ENCODE peak calls at places on chromosomes 12 and 14, in four cellular contexts. Q is Panc1, T is AG09309, L is breast epithelium. M is an unnamed sample.

GRCh38 chr12:82645414-82645813 is 41.3 kb upstream of the TMTC2 start:
- DNase-seq in L (no peak), T (no peak), Q (no peak), M (no peak)

GRCh38 chr12:65823481-65824313 is 586 bp upstream of the HMGA2 start:
- DNase-seq in T (no peak), Q (peak), L (no peak), M (no peak)

GRCh38 chr14:76953196-76953945 is 75.1 kb downstream of the IRF2BPL start:
- DNase-seq in L (peak), T (peak), Q (no peak), M (no peak)

GRCh38 chr14:61130512-61131260 is 149.6 kb downstream of the SLC38A6 start:
- DNase-seq in L (peak), T (no peak), Q (no peak), M (no peak)

GRCh38 chr12:4794503-4794902 is 74.3 kb downstream of the GALNT8 start:
- DNase-seq in Q (no peak), T (no peak), L (no peak), M (no peak)

GRCh38 chr14:104355949-104356737 is 217.8 kb downstream of the KIF26A start:
- DNase-seq in L (no peak), T (no peak), Q (no peak), M (no peak)

GRCh38 chr14:99755068-99755405 is 38.2 kb upstream of the EML1 start:
- DNase-seq in L (no peak), Q (no peak), T (no peak), M (no peak)

GRCh38 chr14:24264298-24264697 is 1.3 kb upstream of the TGM1 start:
- DNase-seq in L (no peak), T (no peak), Q (no peak), M (no peak)

GRCh38 chr14:70907996-70908917 is 998 bp downstream of the PCNX1 start:
- DNase-seq in T (no peak), Q (no peak), L (peak), M (no peak)

GRCh38 chr12:57838594-57839302 is 7.8 kb downstream of the CTDSP2 start:
- DNase-seq in L (no peak), T (no peak), Q (no peak), M (no peak)

GRCh38 chr14:102795060-102795925 is 18.0 kb downstream of the TRAF3 start:
- DNase-seq in T (peak), Q (no peak), L (peak), M (no peak)
- TF ChIP-seq CTCF in T (peak), Q (no peak), L (no peak), M (no peak)

GRCh38 chr14:94893411-94894160 is 123.7 kb upstream of the GSC start:
- DNase-seq in L (no peak), T (no peak), Q (no peak), M (no peak)
- H3K4me3 ChIP-seq in L (no peak), T (no peak), Q (no peak), M (no peak)

GRCh38 chr14:91877376-91877775 is 10.0 kb upstream of the TC2N start:
- DNase-seq in T (no peak), L (no peak), Q (no peak), M (no peak)

GRCh38 chr14:91878274-91878673 is 10.9 kb upstream of the TC2N start:
- DNase-seq in Q (no peak), L (no peak), T (no peak), M (no peak)

GRCh38 chr14:91875515-91876286 is 8.4 kb upstream of the TC2N start:
- DNase-seq in L (no peak), Q (no peak), T (no peak), M (no peak)

GRCh38 chr14:91879196-91879595 is 11.9 kb upstream of the TC2N start:
- DNase-seq in L (peak), T (no peak), Q (no peak), M (no peak)

DNA sequence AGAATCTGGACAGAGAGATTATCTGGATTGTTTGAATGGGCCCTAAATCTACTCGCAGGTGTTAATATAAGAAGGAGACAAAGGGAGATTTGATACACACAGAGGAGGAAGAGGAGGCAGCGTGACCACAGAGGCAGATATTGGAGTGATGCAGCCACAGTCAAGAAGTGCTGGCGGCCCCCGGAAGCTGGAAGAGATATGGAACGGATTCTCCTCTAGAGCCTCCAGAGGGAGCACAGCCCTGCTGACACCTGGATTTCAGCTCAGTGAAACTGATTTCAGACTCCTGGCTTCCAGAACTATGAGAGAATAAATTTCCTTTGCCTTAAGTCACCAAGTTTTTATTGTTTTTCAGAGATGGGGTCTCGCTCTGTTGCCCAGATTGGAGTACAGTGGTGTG is 9.2 kb upstream of the TC2N start:
- DNase-seq in Q (no peak), L (no peak), T (no peak), M (no peak)
- TF ChIP-seq CTCF in Q (no peak), L (no peak), T (no peak), M (no peak)

DNA sequence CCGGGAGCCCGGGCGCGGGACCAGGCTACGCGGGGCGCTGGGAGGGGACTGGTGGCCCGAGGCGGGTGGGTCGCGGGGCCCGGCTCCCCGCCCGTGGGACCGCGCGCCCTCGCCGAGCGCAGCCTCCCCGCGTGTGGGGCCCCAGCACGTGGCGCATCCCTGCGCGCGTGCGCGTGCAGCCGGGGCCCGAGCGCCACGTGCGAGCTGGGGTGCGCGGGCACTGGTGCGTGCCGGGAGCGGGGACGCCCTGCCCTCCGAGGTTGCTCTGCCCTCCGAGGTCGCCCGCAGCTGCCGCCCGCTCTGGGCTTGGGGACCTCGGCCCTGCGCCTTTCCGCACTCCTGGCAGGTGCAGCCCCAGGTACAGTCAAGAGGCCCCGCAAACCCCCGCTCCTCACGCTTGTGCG is 365 bp upstream of the CCDC88C start:
- DNase-seq in T (no peak), Q (no peak), L (no peak), M (no peak)
- H3K4me3 ChIP-seq in T (no peak), Q (peak), L (peak), M (peak)

GRCh38 chr14:52987514-52987913 is 36.7 kb upstream of the FERMT2 start:
- DNase-seq in T (no peak), L (no peak), Q (no peak), M (no peak)

GRCh38 chr14:52992236-52992635 is 41.4 kb upstream of the FERMT2 start:
- DNase-seq in L (no peak), T (no peak), Q (no peak), M (no peak)

GRCh38 chr14:52987042-52987441 is 36.2 kb upstream of the FERMT2 start:
- DNase-seq in Q (no peak), L (no peak), T (no peak), M (no peak)

DNA sequence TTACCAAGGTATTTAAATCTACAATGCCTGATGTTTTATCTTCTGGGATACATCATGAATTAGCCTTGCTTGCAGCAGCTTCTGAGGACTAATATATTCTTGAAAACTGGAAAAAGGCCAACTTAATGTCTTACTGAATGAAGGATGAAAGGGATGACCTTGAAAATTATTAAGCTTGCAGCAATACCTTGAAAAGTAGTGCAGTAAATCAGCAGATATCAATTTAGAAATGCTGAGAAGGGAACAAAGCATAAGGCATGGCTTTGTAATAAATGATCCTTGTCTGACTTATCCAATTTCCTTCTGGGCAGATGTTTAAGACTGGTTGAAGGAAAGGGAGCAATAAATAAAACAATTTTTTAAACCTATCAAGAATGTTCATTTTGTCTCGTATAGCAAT is 37.3 kb upstream of the FERMT2 start:
- DNase-seq in T (no peak), L (no peak), Q (no peak), M (no peak)
- TF ChIP-seq CTCF in T (no peak), L (no peak), Q (no peak), M (no peak)

GRCh38 chr12:15688202-15688736 is 100.9 kb downstream of the EPS8 start:
- DNase-seq in Q (peak), L (no peak), T (no peak), M (no peak)
- H3K4me3 ChIP-seq in Q (peak), L (peak), T (no peak), M (no peak)

M was measured in GM12864.